ENCODE peak calls at places on chromosome 19, in five cellular contexts. R, Q, P, E and H are unnamed samples.

GRCh38 chr19:8811315-8812172 is 20.6 kb downstream of the ZNF558 start:
- DNase-seq in R (no peak), Q (no peak), P (no peak), E (peak), H (no peak)

GRCh38 chr19:51368366-51369282 is at the start of gene CLDND2:
- DNase-seq in R (no peak), Q (no peak), P (no peak), E (peak), H (no peak)

GRCh38 chr19:23769691-23770468 is 11.2 kb upstream of the ZNF681 start:
- DNase-seq in R (no peak), Q (no peak), P (no peak), E (no peak), H (no peak)

GRCh38 chr19:7421941-7422744 is 66.7 kb downstream of the PEX11G start:
- DNase-seq in R (no peak), Q (no peak), P (no peak), E (peak), H (no peak)

GRCh38 chr19:3692141-3693029 is 7.9 kb downstream of the PIP5K1C start:
- DNase-seq in R (no peak), Q (no peak), P (no peak), E (peak), H (no peak)

GRCh38 chr19:49889038-49889686 is 7.5 kb downstream of the IL4I1 start:
- DNase-seq in R (no peak), Q (no peak), P (peak), E (no peak), H (no peak)

GRCh38 chr19:32350492-32350891 is 5.1 kb downstream of the ZNF507 start:
- DNase-seq in R (no peak), Q (no peak), P (no peak), E (no peak), H (no peak)

GRCh38 chr19:38946229-38947010 is 15.7 kb downstream of the MRPS12 start:
- DNase-seq in R (no peak), Q (no peak), P (no peak), E (no peak), H (peak)

GRCh38 chr19:1767464-1767933 is 14.2 kb downstream of the ONECUT3 start:
- DNase-seq in R (peak), Q (no peak), P (no peak), E (no peak), H (peak)

GRCh38 chr19:8511573-8512101 is 2.3 kb downstream of the ZNF414 start:
- DNase-seq in R (no peak), Q (no peak), P (peak), E (peak), H (peak)

GRCh38 chr19:16327911-16328823 is 3.5 kb downstream of the KLF2 start:
- DNase-seq in R (no peak), Q (no peak), P (peak), E (no peak), H (peak)

GRCh38 chr19:52007805-52008557 is at the start of gene ZNF615:
- DNase-seq in R (peak), Q (peak), P (peak), E (peak), H (peak)

GRCh38 chr19:1273263-1274041 is 1.9 kb upstream of the FAM174C start:
- DNase-seq in R (no peak), Q (no peak), P (no peak), E (no peak), H (peak)

GRCh38 chr19:35959040-35959967 is 23.1 kb downstream of the LRFN3 start:
- DNase-seq in R (peak), Q (no peak), P (peak), E (no peak), H (peak)

GRCh38 chr19:45254044-45254531 is 3.0 kb downstream of the MARK4 start:
- DNase-seq in R (no peak), Q (no peak), P (no peak), E (peak), H (no peak)

GRCh38 chr19:6752257-6753177 is 13.0 kb downstream of the TRIP10 start:
- DNase-seq in R (no peak), Q (no peak), P (peak), E (peak), H (peak)

GRCh38 chr19:9671654-9672053 is 3.2 kb downstream of the ZNF562 start:
- DNase-seq in R (no peak), Q (no peak), P (no peak), E (no peak), H (no peak)

GRCh38 chr19:52897149-52897935 is at the start of gene ZNF320:
- DNase-seq in R (peak), Q (peak), P (peak), E (peak), H (peak)

GRCh38 chr19:49774969-49775368 is 8.2 kb downstream of the AP2A1 start:
- DNase-seq in R (no peak), Q (no peak), P (no peak), E (no peak), H (no peak)